ENCODE peak calls at places on chromosomes 1 and 21, in seven cellular contexts. G is NCI-H1436; A is activated CD8-positive, alpha-beta memory T cell treated with anti-CD3 and anti-CD28 coated beads for 48 hours; I is Right ventricle myocardium superior; Q is WTC11; D is SW480; V is stimulated activated CD8-positive, alpha-beta memory T cell treated with anti-CD3 and anti-CD28 coated beads, Interleukin-4, amount 100 ng/mL, for 4 hours. H is an unnamed sample.

GRCh38 chr1:27868556-27868931 is 3.8 kb upstream of the THEMIS2 start:
- DNase-seq in G (no peak), A (no peak), I (no peak), Q (no peak), D (no peak), V (no peak), H (no peak)

GRCh38 chr1:161738627-161739287 is 10.8 kb upstream of the DUSP12 start:
- DNase-seq in G (no peak), A (no peak), I (peak), Q (peak), D (peak), V (peak), H (peak)

GRCh38 chr21:38796426-38796825 is 9.3 kb upstream of the ETS2 start:
- DNase-seq in G (no peak), A (no peak), I (no peak), Q (no peak), D (no peak), V (no peak), H (no peak)

GRCh38 chr1:7046314-7046713 is 261.1 kb downstream of the CAMTA1 start:
- DNase-seq in G (no peak), A (no peak), I (no peak), Q (peak), D (peak), V (no peak), H (no peak)

GRCh38 chr1:109248444-109248796 is 919 bp upstream of the CELSR2 start:
- DNase-seq in G (no peak), A (no peak), I (no peak), Q (no peak), D (no peak), V (no peak), H (no peak)

GRCh38 chr1:181250038-181250437 is 161.5 kb downstream of the IER5 start:
- DNase-seq in G (no peak), A (no peak), I (no peak), Q (no peak), D (no peak), V (no peak), H (no peak)

GRCh38 chr1:156479093-156480014 is 21.2 kb downstream of the MEF2D start:
- DNase-seq in G (no peak), A (no peak), I (no peak), Q (no peak), D (no peak), V (no peak), H (no peak)

GRCh38 chr1:86154581-86155060 is 2.0 kb downstream of the COL24A1 start:
- DNase-seq in G (no peak), A (no peak), I (peak), Q (peak), D (no peak), V (no peak), H (no peak)

GRCh38 chr1:54324031-54324654 is 82.1 kb downstream of the SSBP3 start:
- DNase-seq in G (no peak), A (no peak), I (peak), Q (no peak), D (no peak), V (no peak), H (no peak)

GRCh38 chr1:193229136-193229535 is 42.7 kb upstream of the B3GALT2 start:
- DNase-seq in G (no peak), A (no peak), I (no peak), Q (no peak), D (no peak), V (no peak), H (no peak)

GRCh38 chr1:229803601-229804217 is 177.7 kb downstream of the URB2 start:
- DNase-seq in G (no peak), A (no peak), I (no peak), Q (no peak), D (peak), V (no peak), H (no peak)

GRCh38 chr1:88333301-88333700 is 350.8 kb upstream of the PKN2 start:
- DNase-seq in G (peak), A (no peak), I (no peak), Q (no peak), D (no peak), V (no peak), H (no peak)

GRCh38 chr1:25817840-25818501 is 1.8 kb upstream of the MTFR1L start:
- DNase-seq in G (no peak), A (no peak), I (no peak), Q (peak), D (no peak), V (no peak), H (no peak)

GRCh38 chr1:169117014-169117413 is 10.5 kb downstream of the ATP1B1 start:
- DNase-seq in G (no peak), A (no peak), I (no peak), Q (no peak), D (no peak), V (no peak), H (no peak)

GRCh38 chr1:109959974-109960744 is 24.4 kb upstream of the AHCYL1 start:
- DNase-seq in G (no peak), A (no peak), I (no peak), Q (peak), D (peak), V (no peak), H (peak)

GRCh38 chr1:109838838-109839240 is 71.8 kb upstream of the CSF1 start:
- DNase-seq in G (no peak), A (no peak), I (no peak), Q (no peak), D (no peak), V (no peak), H (no peak)

GRCh38 chr1:21269461-21270085 is 20.7 kb downstream of the ECE1 start:
- DNase-seq in G (no peak), A (no peak), I (no peak), Q (no peak), D (no peak), V (no peak), H (no peak)

GRCh38 chr1:155219592-155220031 is 11.1 kb downstream of the MTX1 start:
- DNase-seq in G (no peak), A (no peak), I (no peak), Q (peak), D (peak), V (no peak), H (no peak)

GRCh38 chr21:16241021-16241420 is 511.2 kb downstream of the USP25 start:
- DNase-seq in G (no peak), A (no peak), I (no peak), Q (no peak), D (no peak), V (no peak), H (no peak)

GRCh38 chr1:209155556-209155955 is 428.0 kb upstream of the CAMK1G start:
- DNase-seq in G (no peak), A (no peak), I (no peak), Q (no peak), D (no peak), V (no peak), H (peak)

GRCh38 chr1:227417622-227418245 is 99.4 kb upstream of the CDC42BPA start:
- DNase-seq in G (no peak), A (no peak), I (no peak), Q (no peak), D (no peak), V (no peak), H (no peak)

GRCh38 chr1:77706321-77706720 is 23.9 kb upstream of the ZZZ3 start:
- DNase-seq in G (no peak), A (no peak), I (no peak), Q (no peak), D (no peak), V (no peak), H (no peak)

GRCh38 chr21:21230672-21231071 is 232.5 kb downstream of the NCAM2 start:
- DNase-seq in G (no peak), A (no peak), I (no peak), Q (no peak), D (no peak), V (no peak), H (no peak)

GRCh38 chr1:173149887-173150286 is 57.2 kb downstream of the TNFSF4 start:
- DNase-seq in G (no peak), A (no peak), I (no peak), Q (no peak), D (no peak), V (no peak), H (no peak)